ENCODE peak calls at places on chromosomes 4 and X, in seven cellular contexts. Q is PC-3; K is cardiac fibroblast; S is fibroblast of lung; Y is CD4-positive, alpha-beta T cell; D is BE2C; M is IMR-90. F is an unnamed sample.

GRCh38 chrX:150849996-150850720 is 48.3 kb downstream of the CD99L2 start:
- DNase-seq in K (no peak), M (no peak), Q (no peak), D (no peak), Y (no peak), S (no peak), F (no peak)

GRCh38 chr4:149493492-149493891 is 322.2 kb downstream of the IQCM start:
- DNase-seq in D (no peak), Y (no peak), M (no peak), S (no peak), Q (no peak), K (no peak), F (no peak)

GRCh38 chrX:650801-651200 is 20.2 kb downstream of the SHOX start:
- DNase-seq in K (no peak), Y (no peak), D (no peak), S (no peak), Q (no peak), M (no peak), F (no peak)

GRCh38 chrX:47581731-47582647 is at the start of gene TIMP1:
- DNase-seq in D (peak), Y (peak), S (peak), M (peak), K (peak), Q (peak), F (peak)

GRCh38 chrX:150198776-150199175 is 164.3 kb upstream of the MAMLD1 start:
- DNase-seq in S (no peak), Y (no peak), M (no peak), Q (peak), D (no peak), K (no peak), F (peak)

GRCh38 chr4:105622269-105622668 is 69.8 kb downstream of the ARHGEF38 start:
- DNase-seq in M (no peak), K (peak), Q (no peak), D (no peak), Y (no peak), S (peak), F (peak)

GRCh38 chr4:81807927-81808672 is 336.4 kb upstream of the RASGEF1B start:
- DNase-seq in Y (no peak), M (no peak), Q (peak), S (peak), K (peak), D (peak), F (no peak)

GRCh38 chr4:54548098-54548620 is 109.6 kb upstream of the KIT start:
- DNase-seq in Y (no peak), D (no peak), M (no peak), Q (no peak), S (no peak), K (no peak), F (no peak)

GRCh38 chrX:109890910-109891502 is 111.9 kb upstream of the TMEM164 start:
- DNase-seq in Q (peak), K (peak), Y (peak), D (peak), M (peak), S (peak), F (peak)

GRCh38 chr4:155906554-155907247 is 3.2 kb downstream of the TDO2 start:
- DNase-seq in S (peak), K (peak), Y (no peak), D (no peak), M (peak), Q (peak), F (peak)

GRCh38 chrX:56758456-56758855 is 29.4 kb downstream of the NBDY start:
- DNase-seq in K (no peak), M (no peak), Y (no peak), Q (no peak), S (no peak), D (no peak), F (no peak)

GRCh38 chr4:2691313-2691712 is 64.8 kb downstream of the TNIP2 start:
- DNase-seq in S (no peak), Y (no peak), M (no peak), Q (no peak), K (no peak), D (no peak), F (no peak)

GRCh38 chr4:56570041-56570440 is 64.5 kb downstream of the ARL9 start:
- DNase-seq in D (no peak), Q (peak), M (peak), K (peak), Y (no peak), S (no peak), F (no peak)

GRCh38 chrX:11137543-11138139 is 26.5 kb downstream of the HCCS start:
- DNase-seq in M (peak), Q (peak), S (peak), Y (no peak), D (no peak), K (peak), F (peak)

GRCh38 chr4:30757357-30757756 is 37.2 kb downstream of the PCDH7 start:
- DNase-seq in Y (no peak), S (peak), K (peak), M (peak), Q (peak), D (no peak), F (peak)

GRCh38 chr4:185128272-185129119 is 14.6 kb upstream of the SLC25A4 start:
- DNase-seq in M (no peak), D (peak), Q (no peak), K (no peak), S (no peak), Y (no peak), F (no peak)

GRCh38 chrX:1477801-1478458 is 25.2 kb upstream of the ASMTL start:
- DNase-seq in S (no peak), Q (no peak), K (no peak), D (no peak), Y (no peak), M (no peak), F (no peak)

GRCh38 chrX:113392355-113392754 is 551.7 kb upstream of the AMOT start:
- DNase-seq in D (no peak), M (no peak), Q (no peak), S (no peak), Y (no peak), K (no peak), F (no peak)

GRCh38 chr4:153618831-153619230 is 65.2 kb upstream of the TLR2 start:
- DNase-seq in K (no peak), S (no peak), M (peak), Q (no peak), D (no peak), Y (no peak), F (peak)

GRCh38 chr4:13857800-13858199 is 230.3 kb upstream of the BOD1L1 start:
- DNase-seq in K (no peak), D (no peak), Q (no peak), M (no peak), Y (no peak), S (no peak), F (no peak)

GRCh38 chr4:15197005-15197404 is 194.7 kb downstream of the CPEB2 start:
- DNase-seq in K (peak), M (peak), D (peak), S (peak), Y (no peak), Q (peak), F (peak)

GRCh38 chr4:140851032-140851636 is 94.9 kb upstream of the TBC1D9 start:
- DNase-seq in S (peak), D (peak), Y (no peak), K (peak), Q (peak), M (peak), F (peak)

GRCh38 chr4:28225005-28225404 is 1364.4 kb downstream of the STIM2 start:
- DNase-seq in Q (peak), S (peak), Y (no peak), K (peak), D (peak), M (peak), F (no peak)

DNA sequence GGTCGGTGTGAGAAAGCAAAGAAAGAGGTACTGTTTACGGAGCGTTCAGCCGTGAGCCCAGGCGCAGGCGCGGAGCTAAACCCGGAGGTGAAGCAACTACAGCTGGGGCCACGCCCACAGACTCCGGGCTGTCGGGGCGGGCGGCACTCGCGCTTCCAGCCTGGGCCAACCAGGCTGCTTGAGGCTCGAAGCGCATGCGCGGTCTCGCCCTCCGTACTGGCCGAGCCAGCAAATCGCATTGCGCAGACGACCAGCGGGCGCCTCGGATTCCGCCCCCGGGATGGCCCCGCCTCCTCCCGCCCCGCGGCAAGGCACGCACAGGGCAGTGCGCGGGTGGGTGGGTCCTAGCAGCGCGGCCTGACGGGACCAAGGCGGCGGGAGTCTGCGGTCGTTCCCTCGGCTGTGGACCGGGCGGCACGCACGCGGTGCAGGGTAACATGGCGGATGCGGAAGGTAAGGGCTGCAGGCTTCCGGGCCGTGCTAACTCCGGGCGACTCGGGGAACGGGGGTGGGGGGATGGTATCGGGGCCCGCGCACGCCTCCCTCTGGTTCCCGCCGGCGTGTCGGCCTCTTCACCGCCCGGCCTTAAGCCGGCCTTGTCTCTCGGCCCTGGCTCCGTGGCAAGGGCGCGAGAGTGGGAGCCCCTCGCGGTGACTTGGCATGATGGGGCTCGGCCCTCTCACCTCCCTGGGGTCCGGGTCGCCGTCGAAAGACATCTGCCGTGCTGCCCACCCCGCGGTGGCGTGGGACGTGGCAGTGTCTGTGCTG is at the start of gene DKC1:
- DNase-seq in Y (peak), M (peak), Q (peak), D (peak), K (peak), S (peak), F (peak)
- TF ChIP-seq CTCF in Y (no peak), M (peak), Q (no peak), D (no peak), K (no peak), S (no peak), F (no peak)

GRCh38 chr4:152528060-152528459 is 7.8 kb downstream of the FBXW7 start:
- DNase-seq in K (no peak), D (no peak), S (no peak), M (no peak), Q (no peak), Y (no peak), F (no peak)
- TF ChIP-seq CTCF in K (no peak), D (no peak), S (no peak), M (no peak), Q (no peak), Y (no peak), F (no peak)

GRCh38 chr4:182806259-182807252 is 110.6 kb downstream of the DCTD start:
- DNase-seq in M (peak), Y (peak), S (peak), Q (peak), D (peak), K (peak), F (peak)
- TF ChIP-seq CTCF in M (peak), Y (peak), S (peak), Q (peak), D (peak), K (peak), F (peak)

GRCh38 chrX:107775000-107775733 is 420 bp downstream of the TSC22D3 start:
- DNase-seq in M (no peak), K (no peak), Y (no peak), S (no peak), Q (no peak), D (no peak), F (no peak)
- TF ChIP-seq CTCF in M (no peak), K (no peak), Y (no peak), S (no peak), Q (no peak), D (no peak), F (no peak)

F was measured in foreskin fibroblast.